ENCODE peak calls at places on chromosome 7, in four cellular contexts. K is stimulated activated CD4-positive, alpha-beta T cell treated with anti-CD3 and anti-CD28 coated beads, Interleukin-2, amount 100 ng/mL, for 24 hours; H is OCI-LY7; P is AG10803. Z is an unnamed sample.

GRCh38 chr7:63072806-63073205 is 925.8 kb upstream of the ZNF722 start:
- DNase-seq in K (no peak), H (no peak), P (no peak), Z (no peak)

GRCh38 chr7:115292381-115292780 is 370.5 kb downstream of the MDFIC start:
- DNase-seq in K (no peak), H (no peak), P (peak), Z (no peak)

GRCh38 chr7:39911167-39911566 is 38.9 kb upstream of the CDK13 start:
- DNase-seq in K (no peak), H (no peak), P (no peak), Z (no peak)

GRCh38 chr7:31312864-31313263 is 27.7 kb downstream of the NEUROD6 start:
- DNase-seq in K (no peak), H (no peak), P (no peak), Z (no peak)

GRCh38 chr7:50607524-50608125 is 42.4 kb upstream of the DDC start:
- DNase-seq in K (no peak), H (no peak), P (no peak), Z (no peak)

GRCh38 chr7:146937836-146938235 is 821.2 kb downstream of the CNTNAP2 start:
- DNase-seq in K (no peak), H (no peak), P (no peak), Z (no peak)

GRCh38 chr7:93938293-93938692 is 16.8 kb downstream of the GNG11 start:
- DNase-seq in K (no peak), H (no peak), P (no peak), Z (no peak)

GRCh38 chr7:45601816-45602540 is 27.8 kb downstream of the ADCY1 start:
- DNase-seq in K (peak), H (no peak), P (no peak), Z (no peak)

GRCh38 chr7:131231381-131232220 is 96.1 kb upstream of the MKLN1 start:
- DNase-seq in K (peak), H (peak), P (peak), Z (no peak)

GRCh38 chr7:100829150-100829716 is 1.9 kb upstream of the EPHB4 start:
- DNase-seq in K (no peak), H (no peak), P (no peak), Z (no peak)

GRCh38 chr7:138077809-138078208 is 1.6 kb downstream of the AKR1D1 start:
- DNase-seq in K (no peak), H (no peak), P (no peak), Z (no peak)

GRCh38 chr7:13055732-13056369 is 368.4 kb downstream of the ARL4A start:
- DNase-seq in K (no peak), H (peak), P (no peak), Z (no peak)

GRCh38 chr7:99312316-99313203 is 13.1 kb upstream of the ARPC1A start:
- DNase-seq in K (peak), H (peak), P (peak), Z (peak)

GRCh38 chr7:45703911-45704682 is 129.9 kb downstream of the ADCY1 start:
- DNase-seq in K (no peak), H (no peak), P (no peak), Z (no peak)

GRCh38 chr7:13411151-13411550 is 578.3 kb downstream of the ETV1 start:
- DNase-seq in K (no peak), H (no peak), P (no peak), Z (no peak)